ENCODE peak calls at places on chromosomes 6 and 20, in ten cellular contexts. Z, B, E, P, F, T, M, L, J and X are unnamed samples.
A peak's percentile ranks its signal among the peaks of the same experiment; 100 is the strongest.

GRCh38 chr6:110828396-110828795 is 13.1 kb upstream of the CDK19 start:
- DNase-seq in Z (no peak), T (no peak), L (no peak), E (no peak), B (no peak), F (peak; percentile 19), M (no peak), J (no peak), P (no peak), X (no peak)

GRCh38 chr20:36851490-36851889 is 24.4 kb upstream of the TLDC2 start:
- DNase-seq in B (no peak), F (no peak), P (no peak), M (no peak), E (no peak), J (no peak), L (no peak), T (no peak), Z (no peak), X (no peak)

GRCh38 chr20:61728786-61729365 is 336.8 kb downstream of the TAF4 start:
- DNase-seq in L (no peak), M (no peak), B (no peak), E (no peak), Z (peak; percentile 39), T (peak; percentile 40), F (no peak), P (no peak), J (no peak), X (no peak)

GRCh38 chr6:29909995-29910394 is 32.3 kb upstream of the HLA-A start:
- DNase-seq in F (no peak), E (no peak), T (no peak), J (no peak), P (no peak), B (no peak), M (no peak), Z (no peak), L (no peak), X (no peak)

GRCh38 chr6:80363501-80363900 is 257.0 kb downstream of the BCKDHB start:
- DNase-seq in M (no peak), L (no peak), T (no peak), B (no peak), Z (no peak), P (no peak), E (peak; percentile 33), F (peak; percentile 23), J (no peak), X (no peak)

GRCh38 chr20:15241696-15242095 is 904.3 kb upstream of the FLRT3 start:
- DNase-seq in B (peak; percentile 27), J (no peak), E (no peak), T (no peak), M (no peak), L (peak; percentile 15), F (no peak), Z (no peak), P (no peak), X (no peak)

GRCh38 chr20:3239026-3239866 is at the start of gene SLC4A11:
- DNase-seq in P (no peak), L (no peak), B (peak; percentile 45), J (peak; percentile 77), T (peak; percentile 82), F (peak; percentile 66), Z (peak; percentile 87), E (peak; percentile 67), M (peak; percentile 46), X (no peak)

GRCh38 chr6:144012534-144012933 is 4.5 kb upstream of the PLAGL1 start:
- DNase-seq in M (no peak), J (no peak), P (no peak), B (peak; percentile 51), Z (no peak), L (no peak), F (no peak), T (no peak), E (peak; percentile 27), X (no peak)

GRCh38 chr6:42996513-42996912 is 12.1 kb downstream of the PPP2R5D start:
- DNase-seq in M (no peak), T (no peak), Z (no peak), P (no peak), J (no peak), F (peak; percentile 19), E (no peak), L (no peak), B (no peak), X (no peak)

GRCh38 chr6:78607188-78607587 is 260.2 kb upstream of the IRAK1BP1 start:
- DNase-seq in B (peak; percentile 88), F (peak; percentile 37), P (no peak), Z (no peak), M (no peak), J (no peak), E (peak; percentile 21), T (no peak), L (no peak), X (no peak)

GRCh38 chr6:21900730-21901129 is 307.2 kb downstream of the SOX4 start:
- DNase-seq in P (no peak), E (peak; percentile 58), J (no peak), B (peak; percentile 87), F (peak; percentile 53), L (no peak), Z (no peak), T (no peak), M (no peak), X (no peak)

GRCh38 chr6:170416303-170416702 is 109.7 kb downstream of the FAM120B start:
- DNase-seq in E (no peak), J (no peak), L (no peak), Z (no peak), T (no peak), B (no peak), F (no peak), P (no peak), M (no peak), X (no peak)
- TF ChIP-seq CTCF in E (no peak), J (no peak), L (no peak), Z (no peak), T (no peak), B (no peak), F (no peak), P (no peak), M (no peak), X (no peak)

GRCh38 chr20:4820833-4821518 is 99.3 kb downstream of the PRND start:
- DNase-seq in J (no peak), L (peak; percentile 12), M (no peak), F (peak; percentile 48), P (no peak), B (peak; percentile 68), Z (no peak), T (no peak), E (peak; percentile 76), X (no peak)

GRCh38 chr20:4817230-4817671 is 95.5 kb downstream of the PRND start:
- DNase-seq in M (no peak), F (peak; percentile 6), L (no peak), B (no peak), Z (no peak), T (no peak), E (no peak), P (no peak), J (no peak), X (no peak)

GRCh38 chr20:4815618-4816017 is 93.9 kb downstream of the PRND start:
- DNase-seq in Z (no peak), E (no peak), B (no peak), L (no peak), M (no peak), J (no peak), T (no peak), F (no peak), P (no peak), X (no peak)

GRCh38 chr20:4821590-4821989 is 99.9 kb downstream of the PRND start:
- DNase-seq in T (no peak), E (no peak), Z (no peak), P (no peak), F (no peak), B (no peak), L (no peak), J (no peak), M (no peak), X (no peak)

GRCh38 chr20:4819901-4820300 is 98.2 kb downstream of the PRND start:
- DNase-seq in B (no peak), P (no peak), T (no peak), E (no peak), L (no peak), F (no peak), Z (no peak), M (no peak), J (no peak), X (no peak)
- H3K4me3 ChIP-seq in B (no peak overlapping the region), P (no peak overlapping the region), T (no peak overlapping the region), E (no peak overlapping the region), L (no peak overlapping the region), F (no peak overlapping the region), Z (no peak overlapping the region), M (no peak overlapping the region), J (no peak overlapping the region), X (no peak overlapping the region)

GRCh38 chr6:4846387-4846786 is 70.2 kb downstream of the CDYL start:
- DNase-seq in M (no peak), P (no peak), L (no peak), E (no peak), J (no peak), Z (no peak), T (no peak), B (no peak), F (no peak), X (no peak)

GRCh38 chr6:4849214-4849613 is 73.0 kb downstream of the CDYL start:
- DNase-seq in J (no peak), L (no peak), M (no peak), T (no peak), B (peak; percentile 36), P (no peak), E (no peak), F (no peak), Z (no peak), X (no peak)

GRCh38 chr6:4848382-4849068 is 72.3 kb downstream of the CDYL start:
- DNase-seq in Z (no peak), E (no peak), L (no peak), B (no peak), P (no peak), F (peak; percentile 12), T (no peak), M (no peak), J (peak; percentile 16), X (no peak)

GRCh38 chr6:4840169-4840568 is 64.0 kb downstream of the CDYL start:
- DNase-seq in E (no peak), T (no peak), F (no peak), P (no peak), J (no peak), B (no peak), L (no peak), M (no peak), Z (no peak), X (no peak)

GRCh38 chr6:4844108-4844507 is 67.9 kb downstream of the CDYL start:
- DNase-seq in P (no peak), L (no peak), B (no peak), J (no peak), Z (no peak), F (no peak), M (no peak), T (no peak), E (no peak), X (no peak)
- TF ChIP-seq CTCF in P (no peak), L (peak; percentile 36), B (no peak), J (peak; percentile 12), Z (peak; percentile 13), F (no peak), M (no peak), T (no peak), E (peak; percentile 22), X (peak; percentile 49)

DNA sequence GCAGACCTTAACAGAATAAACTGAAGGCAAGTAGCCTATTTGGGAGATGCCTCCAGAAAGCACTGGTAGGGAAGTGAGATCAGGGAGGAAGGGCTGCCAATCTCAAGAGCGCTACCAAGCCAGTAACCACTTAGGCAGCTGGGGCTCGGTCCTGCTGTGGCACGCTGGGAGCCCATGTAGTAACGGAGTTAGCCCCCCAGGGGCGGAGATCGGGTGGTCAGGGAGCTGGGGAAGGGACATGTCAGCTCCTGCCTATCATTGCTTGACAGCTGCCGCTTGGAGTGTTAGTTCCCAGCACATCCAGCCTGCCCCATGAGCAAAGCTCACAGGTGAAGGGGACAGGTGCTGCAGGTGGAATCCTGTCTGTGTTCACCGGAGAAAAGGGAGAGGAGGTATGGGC is 127.0 kb downstream of the CEBPB start:
- DNase-seq in Z (no peak), J (peak; percentile 7), B (no peak), F (no peak), P (no peak), T (peak; percentile 56), E (no peak), L (no peak), M (peak; percentile 17), X (no peak)
- H3K4me3 ChIP-seq in Z (no peak overlapping the region), J (no peak overlapping the region), B (no peak overlapping the region), F (no peak overlapping the region), P (no peak overlapping the region), T (no peak overlapping the region), E (no peak overlapping the region), L (no peak overlapping the region), M (no peak overlapping the region), X (no peak overlapping the region)